ENCODE peak calls at places on chromosomes 3 and 15, in seven cellular contexts. N is mucosa of descending colon, K is cardiac muscle cell, D is IMR-90, S is sigmoid colon, W is heart left ventricle, M is heart right ventricle. G is an unnamed sample. For H3K4me1, the result is how much of the 10 kb centered on the place peaks cover.

GRCh38 chr3:54891540-54891897 is 36.3 kb downstream of the LRTM1 start:
- DNase-seq in W (peak), S (peak), D (peak), M (peak), N (peak), K (peak), G (peak)

GRCh38 chr15:80247320-80247719 is 4.7 kb downstream of the CTXND1 start:
- DNase-seq in W (no peak), S (peak), M (no peak), D (no peak), N (no peak), K (no peak), G (no peak)

GRCh38 chr3:9669720-9670432 is 20.6 kb downstream of the MTMR14 start:
- DNase-seq in D (no peak), W (peak), K (no peak), S (no peak), M (no peak), N (no peak), G (peak)

GRCh38 chr3:184160456-184160855 is 5.3 kb downstream of the DVL3 start:
- DNase-seq in D (peak), K (no peak), S (no peak), N (no peak), W (no peak), M (no peak), G (no peak)

GRCh38 chr3:173876476-173876875 is 478.9 kb downstream of the NLGN1 start:
- DNase-seq in W (no peak), K (no peak), N (no peak), S (no peak), D (no peak), M (no peak), G (no peak)

GRCh38 chr3:30035935-30036567 is 570.4 kb upstream of the TGFBR2 start:
- DNase-seq in D (no peak), K (no peak), N (no peak), S (no peak), M (no peak), W (no peak), G (no peak)

GRCh38 chr3:42601898-42602581 is 1.6 kb downstream of the NKTR start:
- DNase-seq in N (no peak), W (no peak), S (no peak), M (no peak), K (no peak), D (peak), G (no peak)

GRCh38 chr3:182435860-182436259 is 357.4 kb upstream of the ATP11B start:
- DNase-seq in N (no peak), M (no peak), W (no peak), S (no peak), K (no peak), D (no peak), G (no peak)

GRCh38 chr15:71921191-71921590 is 110.8 kb downstream of the NR2E3 start:
- DNase-seq in M (no peak), K (no peak), N (no peak), W (no peak), S (no peak), D (peak), G (no peak)

GRCh38 chr3:128993461-128994172 is at the start of gene CFAP92:
- DNase-seq in D (peak), N (peak), M (peak), K (peak), S (peak), W (peak), G (peak)

GRCh38 chr3:10700821-10701220 is 115.2 kb upstream of the SLC6A11 start:
- DNase-seq in N (no peak), M (no peak), D (no peak), W (no peak), K (no peak), S (no peak), G (no peak)

GRCh38 chr3:10702961-10703740 is 112.9 kb upstream of the SLC6A11 start:
- DNase-seq in S (no peak), K (peak), D (no peak), N (peak), W (no peak), M (no peak), G (no peak)

GRCh38 chr3:10707089-10707983 is 108.7 kb upstream of the SLC6A11 start:
- DNase-seq in K (peak), N (no peak), M (no peak), S (no peak), W (no peak), D (no peak), G (no peak)

GRCh38 chr3:10706156-10707088 is 109.6 kb upstream of the SLC6A11 start:
- DNase-seq in W (no peak), S (no peak), N (no peak), D (no peak), M (no peak), K (no peak), G (no peak)

GRCh38 chr3:10703875-10704274 is 112.2 kb upstream of the SLC6A11 start:
- DNase-seq in N (no peak), W (no peak), K (peak), M (no peak), S (no peak), D (peak), G (no peak)
- TF ChIP-seq CTCF in N (no peak), W (no peak), K (peak), M (no peak), S (no peak), D (peak), G (no peak)

GRCh38 chr3:101518421-101518871 is 5.4 kb upstream of the SENP7 start:
- DNase-seq in S (no peak), W (no peak), K (no peak), M (no peak), D (peak), N (no peak), G (no peak)
- H3K4me1 ChIP-seq in S (under half), W (under half), K (under half), M (under half), D (under half), N (under half), G (under half)

GRCh38 chr3:28077566-28077965 is 163.9 kb upstream of the CMC1 start:
- DNase-seq in S (no peak), D (peak), N (no peak), W (peak), M (no peak), K (no peak), G (no peak)
- TF ChIP-seq CTCF in S (no peak), D (no peak), N (no peak), W (no peak), M (no peak), K (peak), G (no peak)

GRCh38 chr15:60740787-60741354 is 261.9 kb upstream of the ICE2 start:
- DNase-seq in M (no peak), W (no peak), S (no peak), N (no peak), K (no peak), D (peak), G (no peak)
- H3K4me1 ChIP-seq in M (under half), W (under half), S (under half), N (under half), K (under half), D (under half), G (under half)

DNA sequence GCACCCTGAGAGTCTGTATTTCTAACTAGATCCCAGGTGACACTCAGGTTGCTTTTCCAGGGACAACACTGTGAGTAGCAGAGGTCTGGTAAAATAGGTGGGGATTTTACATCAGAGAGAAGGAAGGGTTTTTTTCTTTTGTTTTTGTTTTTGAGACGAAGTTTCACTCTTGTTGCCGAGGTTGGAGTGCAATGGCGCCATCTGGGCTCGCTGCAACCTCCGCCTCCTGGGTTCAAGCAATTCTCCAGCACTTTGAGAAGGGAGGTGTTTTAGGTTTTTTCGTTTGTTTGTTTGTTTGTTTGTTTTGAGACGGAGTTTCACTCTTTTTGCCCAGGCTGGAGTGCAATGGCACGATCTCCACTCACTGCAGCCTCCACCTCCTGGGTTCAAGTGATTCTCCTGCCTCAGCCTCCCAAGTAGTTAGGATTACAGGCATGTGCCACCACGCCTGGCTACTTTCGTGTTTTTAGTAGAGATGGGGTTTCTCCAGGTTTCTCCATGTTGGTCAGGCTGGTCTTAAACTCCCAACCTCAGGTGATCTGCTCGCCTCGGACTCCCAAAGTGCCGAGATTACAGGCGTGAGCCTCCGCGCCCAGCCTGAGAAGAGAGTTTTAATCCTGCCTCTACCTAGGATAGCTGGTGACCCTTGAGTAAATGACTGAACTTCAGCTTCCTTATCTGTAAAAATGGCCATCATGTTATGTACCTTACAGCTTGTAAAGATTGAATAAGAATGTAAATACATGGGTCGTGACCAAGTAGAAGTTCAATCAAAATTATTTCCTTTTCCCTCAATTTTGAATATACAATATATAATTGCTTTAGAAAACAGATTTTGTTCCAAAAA is 95.9 kb upstream of the FNDC3B start:
- DNase-seq in M (no peak), W (no peak), S (no peak), D (no peak), N (no peak), K (no peak), G (no peak)
- TF ChIP-seq CTCF in M (no peak), W (no peak), S (no peak), D (no peak), N (no peak), K (no peak), G (no peak)

G was measured in lung.